ENCODE peak calls at places on chromosome 17, in five cellular contexts. G, P, L, F and O are unnamed samples.

GRCh38 chr17:16478693-16479092 is 13.3 kb downstream of the LRRC75A start:
- DNase-seq in L (no peak), G (no peak), F (no peak), P (no peak), O (no peak)

GRCh38 chr17:56884483-56885144 is 29.2 kb downstream of the TRIM25 start:
- DNase-seq in P (no peak), L (no peak), G (no peak), F (no peak), O (no peak)

GRCh38 chr17:83029571-83029970 is 49.8 kb upstream of the METRNL start:
- DNase-seq in L (no peak), F (no peak), P (no peak), G (no peak), O (no peak)

GRCh38 chr17:72719582-72720493 is 372.6 kb downstream of the SLC39A11 start:
- DNase-seq in P (no peak), G (peak; percentile 92), L (no peak), F (no peak), O (peak; percentile 79)

GRCh38 chr17:60315650-60316049 is 76.3 kb downstream of the USP32 start:
- DNase-seq in F (no peak), P (no peak), L (no peak), G (no peak), O (peak; percentile 25)

GRCh38 chr17:80023261-80024205 is 12.1 kb downstream of the TBC1D16 start:
- DNase-seq in G (no peak), P (peak; percentile 94), F (no peak), L (no peak), O (no peak)

GRCh38 chr17:17141860-17142552 is 64.1 kb downstream of the PLD6 start:
- DNase-seq in L (no peak), P (peak; percentile 62), G (peak; percentile 56), F (peak; percentile 33), O (peak; percentile 81)

GRCh38 chr17:8735336-8735939 is 9.2 kb downstream of the CCDC42 start:
- DNase-seq in P (no peak), G (no peak), F (no peak), L (no peak), O (no peak)

GRCh38 chr17:15257316-15257925 is 7.7 kb downstream of the PMP22 start:
- DNase-seq in F (peak; percentile 83), G (peak; percentile 81), P (peak; percentile 75), L (no peak), O (peak; percentile 70)

GRCh38 chr17:66635646-66636045 is 199.3 kb upstream of the CACNG5 start:
- DNase-seq in F (no peak), G (no peak), L (no peak), P (no peak), O (no peak)

GRCh38 chr17:78365561-78366108 is 5.8 kb upstream of the SOCS3 start:
- DNase-seq in F (peak; percentile 68), G (peak; percentile 81), P (no peak), L (no peak), O (peak; percentile 58)

GRCh38 chr17:61872099-61872498 is 8.8 kb upstream of the BRIP1 start:
- DNase-seq in P (no peak), F (no peak), L (no peak), G (no peak), O (no peak)

GRCh38 chr17:41660221-41660711 is 28.4 kb upstream of the EIF1 start:
- DNase-seq in G (no peak), L (no peak), F (no peak), P (no peak), O (no peak)

DNA sequence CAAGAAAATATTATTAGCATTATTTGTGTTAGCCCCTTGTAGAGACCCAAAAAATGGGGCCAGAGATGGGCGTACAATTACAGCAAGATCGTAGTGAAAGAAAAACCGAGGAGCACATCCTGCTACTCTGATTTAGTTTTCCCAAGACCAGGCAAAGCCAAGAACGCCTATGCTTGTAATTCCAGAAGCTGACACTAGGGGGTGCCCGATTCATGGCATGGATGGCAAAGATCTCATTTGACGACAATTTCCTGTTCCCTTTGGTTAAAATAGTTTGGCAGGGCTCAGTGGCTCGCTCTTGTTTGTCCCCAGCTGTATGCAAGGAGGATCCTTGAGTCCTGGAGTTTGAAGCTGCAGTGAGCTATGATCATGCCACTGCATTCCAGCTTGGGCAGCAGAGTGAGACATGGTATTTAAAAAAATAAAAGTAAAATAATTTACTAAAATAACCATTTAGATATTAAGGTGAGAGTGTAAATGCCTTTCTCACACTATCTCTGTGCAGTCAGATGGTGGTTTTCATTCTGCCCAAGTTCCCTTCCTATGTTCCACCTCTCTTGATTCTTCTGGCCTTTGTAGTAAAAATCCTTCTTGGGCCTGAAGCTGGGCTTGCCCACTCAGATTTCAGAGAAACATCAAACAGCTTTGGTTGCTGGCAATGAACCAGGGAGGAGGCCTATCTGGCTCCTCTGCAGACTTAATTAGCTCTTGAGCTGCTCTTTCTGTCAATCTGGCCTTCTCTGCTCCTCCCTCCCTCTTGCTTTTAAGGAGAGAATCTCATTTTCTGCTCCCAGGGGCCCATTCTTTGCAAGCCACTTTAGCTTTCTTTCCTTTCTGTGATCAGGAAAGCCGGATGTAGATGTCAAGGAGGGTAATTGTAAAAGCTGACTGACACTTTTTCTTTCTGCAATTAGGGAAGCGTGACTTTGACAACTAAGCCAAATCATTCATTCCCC is 31.2 kb downstream of the TMEM238L start:
- DNase-seq in P (peak; percentile 54), F (peak; percentile 43), G (no peak), L (no peak), O (peak; percentile 12)
- TF ChIP-seq CTCF in P (peak; percentile 82), F (peak; percentile 60), G (peak; percentile 59), L (peak; percentile 84), O (peak; percentile 71)

GRCh38 chr17:34580685-34581445 is 1.5 kb downstream of the TMEM132E start:
- DNase-seq in L (no peak), P (peak; percentile 25), F (no peak), G (no peak), O (no peak)
- H3K4me3 ChIP-seq in L (no peak overlapping the region), P (peak overlapping the region; percentile 51), F (no peak overlapping the region), G (no peak overlapping the region), O (no peak overlapping the region)

GRCh38 chr17:20010099-20010863 is 1.1 kb downstream of the SPECC1 start:
- DNase-seq in F (peak; percentile 39), L (peak; percentile 77), P (peak; percentile 45), G (peak; percentile 60), O (peak; percentile 75)

GRCh38 chr17:20009052-20009301 is 182 bp upstream of the SPECC1 start:
- DNase-seq in L (no peak), F (no peak), G (peak; percentile 40), P (no peak), O (no peak)

GRCh38 chr17:20008242-20009051 is 712 bp upstream of the SPECC1 start:
- DNase-seq in L (no peak), F (peak; percentile 5), G (no peak), P (peak; percentile 62), O (no peak)

GRCh38 chr17:20010886-20011402 is 1.8 kb downstream of the SPECC1 start:
- DNase-seq in G (no peak), F (no peak), L (no peak), P (no peak), O (no peak)

DNA sequence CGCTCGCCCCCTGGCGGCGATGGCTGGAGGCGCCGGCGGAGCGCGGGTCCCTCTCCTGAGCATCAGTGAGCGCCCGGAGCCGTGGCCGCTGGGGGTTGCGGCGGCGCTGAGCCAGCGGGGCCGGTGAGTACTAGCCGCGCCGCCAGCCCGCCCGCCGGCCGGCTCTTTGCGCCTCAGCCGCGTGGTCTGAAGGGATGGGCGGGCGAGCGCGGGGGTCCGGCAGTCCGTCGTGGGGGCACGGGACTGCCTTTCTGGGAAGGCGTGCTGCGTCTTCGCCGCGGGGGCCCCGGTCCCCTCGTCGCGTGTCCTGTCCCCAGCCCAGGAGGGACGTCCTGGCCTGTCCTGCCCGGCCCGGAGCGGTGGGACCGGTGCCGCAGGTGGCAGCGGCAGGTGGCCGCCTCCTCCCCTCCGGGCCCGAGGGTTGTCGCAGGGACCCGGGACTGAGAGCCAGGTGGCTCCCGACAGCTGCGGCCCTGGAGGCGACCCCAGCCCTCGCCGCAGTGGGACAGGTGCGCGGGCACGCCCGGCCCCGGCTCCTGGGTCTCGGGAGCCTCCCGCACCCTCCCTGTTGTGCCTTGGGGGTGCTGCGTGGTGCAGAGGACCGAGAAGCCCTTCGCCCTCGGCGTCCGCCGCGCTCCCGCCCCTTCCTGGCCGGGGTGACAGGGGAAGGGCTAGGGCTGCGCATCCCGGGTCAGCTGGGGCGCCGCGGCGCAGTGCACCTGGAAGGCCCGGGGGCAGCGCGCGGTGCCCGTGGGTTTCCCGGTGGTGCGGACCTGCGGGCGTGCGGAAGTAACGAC is at the start of gene SPECC1:
- DNase-seq in L (peak; percentile 66), F (peak; percentile 78), P (peak; percentile 87), G (peak; percentile 63), O (peak; percentile 61)
- TF ChIP-seq CTCF in L (no peak), F (peak; percentile 100), P (peak; percentile 91), G (peak; percentile 76), O (peak; percentile 58)

GRCh38 chr17:49132317-49132698 is 261 bp upstream of the B4GALNT2 start:
- DNase-seq in P (no peak), L (no peak), F (no peak), G (no peak), O (no peak)
- H3K4me3 ChIP-seq in P (no peak overlapping the region), L (no peak overlapping the region), F (peak overlapping the region; percentile 27), G (peak overlapping the region; percentile 42), O (peak overlapping the region; percentile 48)

GRCh38 chr17:50908860-50909764 is 43.0 kb upstream of the TOB1 start:
- DNase-seq in L (no peak), F (peak; percentile 97), P (peak; percentile 82), G (peak; percentile 67), O (peak; percentile 88)
- TF ChIP-seq CTCF in L (no peak), F (peak; percentile 33), P (peak; percentile 31), G (no peak), O (peak; percentile 7)

GRCh38 chr17:7589891-7590611 is at the start of gene SOX15:
- DNase-seq in F (no peak), L (peak; percentile 83), G (peak; percentile 27), P (peak; percentile 57), O (no peak)
- H3K4me3 ChIP-seq in F (no peak within 1 kb of the TSS), L (peak within 1 kb of the TSS; percentile 83), G (peak within 1 kb of the TSS; percentile 13), P (peak within 1 kb of the TSS; percentile 34), O (no peak within 1 kb of the TSS)

GRCh38 chr17:40566027-40566426 is 755 bp upstream of the CCR7 start:
- DNase-seq in G (no peak), F (no peak), P (no peak), L (no peak), O (no peak)
- TF ChIP-seq CTCF in G (no peak), F (no peak), P (no peak), L (no peak), O (no peak)

DNA sequence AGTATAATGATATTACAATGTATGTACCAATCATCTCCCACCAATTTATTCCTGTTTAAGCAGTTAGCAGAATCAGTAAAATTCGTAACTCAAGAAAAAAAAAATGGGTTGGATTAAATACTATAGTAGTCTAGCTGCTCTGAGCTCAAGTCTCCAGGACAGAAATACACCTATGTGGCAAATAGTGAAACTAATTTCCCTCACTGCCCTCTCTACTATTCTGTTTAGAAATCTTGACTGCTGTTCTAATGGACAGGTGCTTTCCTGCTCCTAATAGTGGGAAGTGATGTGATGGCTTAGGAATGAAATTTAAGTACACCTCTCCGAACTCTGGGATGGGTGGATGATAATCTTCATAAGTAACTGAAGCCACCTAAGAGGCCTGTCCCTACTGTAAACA is 175.7 kb downstream of the KCNJ2 start:
- DNase-seq in L (no peak), F (no peak), P (no peak), G (no peak), O (no peak)
- H3K4me3 ChIP-seq in L (no peak overlapping the region), F (no peak overlapping the region), P (no peak overlapping the region), G (no peak overlapping the region), O (no peak overlapping the region)